ENCODE peak calls at places on chromosomes 16 and 17, in six cellular contexts. W, C, J, D, O and L are unnamed samples.
A peak's percentile ranks its signal among the peaks of the same experiment; 100 is the strongest.

GRCh38 chr16:30918614-30919013 is 4.8 kb upstream of the FBXL19 start:
- DNase-seq in W (no peak), C (no peak), J (no peak), D (no peak), O (no peak), L (no peak)

GRCh38 chr17:28345420-28346198 is 10.0 kb downstream of the TNFAIP1 start:
- DNase-seq in W (peak; percentile 76), C (no peak), J (peak; percentile 45), D (no peak), O (no peak), L (no peak)

GRCh38 chr17:74582633-74583032 is 9.4 kb downstream of the CD300LD start:
- DNase-seq in W (no peak), C (no peak), J (no peak), D (no peak), O (no peak), L (no peak)

GRCh38 chr17:15348030-15348429 is 6.6 kb upstream of the TEKT3 start:
- DNase-seq in W (no peak), C (no peak), J (no peak), D (no peak), O (peak; percentile 26), L (no peak)

GRCh38 chr16:15605869-15606520 is 37.0 kb downstream of the MARF1 start:
- DNase-seq in W (no peak), C (no peak), J (no peak), D (no peak), O (no peak), L (no peak)

GRCh38 chr16:81457326-81458133 is 12.9 kb downstream of the CMIP start:
- DNase-seq in W (no peak), C (no peak), J (no peak), D (no peak), O (no peak), L (no peak)

GRCh38 chr16:53085539-53086450 is 31.0 kb downstream of the CHD9 start:
- DNase-seq in W (no peak), C (peak; percentile 63), J (no peak), D (no peak), O (no peak), L (no peak)

GRCh38 chr17:48047113-48047740 is 932 bp upstream of the NFE2L1 start:
- DNase-seq in W (no peak), C (no peak), J (no peak), D (no peak), O (no peak), L (no peak)

GRCh38 chr17:43908111-43908721 is 880 bp upstream of the MPP2 start:
- DNase-seq in W (peak; percentile 83), C (peak; percentile 79), J (peak; percentile 76), D (no peak), O (no peak), L (peak; percentile 70)

GRCh38 chr17:81967244-81967532 is 6.2 kb upstream of the NOTUM start:
- DNase-seq in W (no peak), C (no peak), J (no peak), D (no peak), O (no peak), L (no peak)